ENCODE peak calls at places on chromosomes 6 and 20, in eight cellular contexts. B, I, L, K, H, W, X and G are unnamed samples.

GRCh38 chr20:49854190-49854875 is 41.7 kb downstream of the SLC9A8 start:
- DNase-seq in B (no peak), I (no peak), L (no peak), K (no peak), H (no peak), W (no peak), X (no peak), G (no peak)

GRCh38 chr6:170393807-170394399 is 87.3 kb downstream of the FAM120B start:
- DNase-seq in B (no peak), I (no peak), L (no peak), K (no peak), H (no peak), W (no peak), X (no peak), G (no peak)

GRCh38 chr6:27592481-27593199 is 119.7 kb upstream of the ZNF184 start:
- DNase-seq in B (no peak), I (no peak), L (peak; percentile 81), K (no peak), H (no peak), W (no peak), X (peak; percentile 77), G (no peak)

GRCh38 chr20:63530788-63531160 is 6.4 kb downstream of the PTK6 start:
- DNase-seq in B (no peak), I (no peak), L (no peak), K (no peak), H (no peak), W (no peak), X (no peak), G (no peak)

GRCh38 chr6:3015144-3015543 is 15.4 kb downstream of the NQO2 start:
- DNase-seq in B (no peak), I (no peak), L (no peak), K (no peak), H (no peak), W (no peak), X (no peak), G (no peak)

GRCh38 chr6:2237001-2237400 is 8.4 kb downstream of the GMDS start:
- DNase-seq in B (no peak), I (no peak), L (peak; percentile 82), K (no peak), H (no peak), W (no peak), X (peak; percentile 69), G (peak; percentile 92)

GRCh38 chr6:36924131-36924530 is 30.4 kb upstream of the PI16 start:
- DNase-seq in B (no peak), I (no peak), L (no peak), K (no peak), H (no peak), W (peak; percentile 41), X (no peak), G (no peak)

GRCh38 chr6:35552285-35552917 is 39.7 kb upstream of the TULP1 start:
- DNase-seq in B (peak; percentile 68), I (peak; percentile 51), L (no peak), K (peak; percentile 61), H (no peak), W (peak; percentile 71), X (peak; percentile 39), G (no peak)

GRCh38 chr6:52566201-52566600 is 10.7 kb downstream of the TRAM2 start:
- DNase-seq in B (no peak), I (no peak), L (no peak), K (no peak), H (no peak), W (peak; percentile 65), X (no peak), G (no peak)

GRCh38 chr20:54062812-54063280 is 7.5 kb downstream of the BCAS1 start:
- DNase-seq in B (no peak), I (no peak), L (no peak), K (no peak), H (no peak), W (peak; percentile 10), X (peak; percentile 26), G (no peak)

GRCh38 chr6:107489636-107490567 is at the start of gene SOBP:
- DNase-seq in B (peak; percentile 66), I (peak; percentile 55), L (no peak), K (peak; percentile 26), H (peak; percentile 87), W (peak; percentile 84), X (no peak), G (no peak)

GRCh38 chr6:10733151-10733715 is 10.4 kb downstream of the TMEM14C start:
- DNase-seq in B (peak; percentile 73), I (no peak), L (no peak), K (no peak), H (no peak), W (no peak), X (no peak), G (peak; percentile 92)

GRCh38 chr6:30615958-30616810 is 859 bp downstream of the PPP1R10 start:
- DNase-seq in B (peak; percentile 64), I (no peak), L (no peak), K (no peak), H (no peak), W (peak; percentile 44), X (no peak), G (no peak)

GRCh38 chr6:20056350-20056992 is 155.8 kb downstream of the MBOAT1 start:
- DNase-seq in B (no peak), I (no peak), L (peak; percentile 12), K (no peak), H (no peak), W (no peak), X (peak; percentile 16), G (peak; percentile 55)

GRCh38 chr6:82078286-82078908 is 169.1 kb downstream of the IBTK start:
- DNase-seq in B (no peak), I (no peak), L (no peak), K (no peak), H (no peak), W (no peak), X (no peak), G (no peak)

GRCh38 chr20:17177341-17177740 is 49.5 kb upstream of the PCSK2 start:
- DNase-seq in B (no peak), I (no peak), L (no peak), K (no peak), H (no peak), W (no peak), X (no peak), G (no peak)

DNA sequence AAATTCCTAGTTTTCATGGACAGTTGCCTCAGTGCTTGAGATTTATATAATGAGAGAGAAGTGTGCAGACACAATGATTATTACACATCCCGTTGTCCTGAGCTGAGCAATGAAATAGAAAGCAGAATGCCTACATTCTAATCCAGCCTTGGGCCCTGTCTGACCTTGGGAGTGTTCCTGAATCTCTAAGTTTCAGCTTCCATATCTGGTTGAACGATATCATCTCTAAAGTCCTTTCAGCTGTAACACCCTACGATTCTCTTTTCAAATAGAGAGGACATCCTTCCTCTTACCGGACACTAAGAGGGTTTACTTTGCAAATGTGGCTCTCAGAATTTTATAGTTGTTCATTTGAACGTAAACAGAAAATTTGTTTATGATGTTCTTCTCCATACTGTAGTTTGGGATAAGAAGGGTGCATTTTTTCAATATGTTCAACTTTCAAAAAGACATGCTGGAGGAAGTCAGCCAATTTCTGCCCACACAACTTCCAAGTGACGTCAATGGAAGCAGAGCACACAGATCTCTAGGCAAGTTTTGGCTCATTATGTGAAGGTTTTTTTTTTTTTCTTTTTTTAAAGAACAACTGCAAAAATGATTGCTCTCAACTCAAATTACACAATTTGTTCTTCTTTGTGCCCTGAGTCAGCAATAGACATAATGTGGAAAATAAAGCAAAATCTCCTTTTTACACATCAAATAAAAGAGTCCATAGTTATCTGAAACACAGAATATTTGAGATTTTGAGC is 50.4 kb downstream of the PDE7B start:
- DNase-seq in B (no peak), I (no peak), L (no peak), K (no peak), H (no peak), W (no peak), X (peak; percentile 65), G (peak; percentile 89)
- H3K4me3 ChIP-seq in B (no peak overlapping the region), I (no peak overlapping the region), L (no peak overlapping the region), K (no peak overlapping the region), H (peak overlapping the region; percentile 21), W (no peak overlapping the region), X (no peak overlapping the region), G (no peak overlapping the region)

GRCh38 chr20:25355191-25355590 is 35.4 kb downstream of the ABHD12 start:
- DNase-seq in B (no peak), I (no peak), L (no peak), K (no peak), H (no peak), W (no peak), X (no peak), G (no peak)

GRCh38 chr20:25355866-25356265 is 34.8 kb downstream of the ABHD12 start:
- DNase-seq in B (no peak), I (no peak), L (no peak), K (no peak), H (no peak), W (no peak), X (no peak), G (no peak)

GRCh38 chr20:25353368-25353753 is 37.3 kb downstream of the ABHD12 start:
- DNase-seq in B (no peak), I (no peak), L (no peak), K (no peak), H (no peak), W (no peak), X (no peak), G (no peak)

GRCh38 chr20:25353754-25354705 is 36.6 kb downstream of the ABHD12 start:
- DNase-seq in B (no peak), I (no peak), L (no peak), K (no peak), H (no peak), W (no peak), X (no peak), G (no peak)

GRCh38 chr20:25356294-25356933 is 34.2 kb downstream of the ABHD12 start:
- DNase-seq in B (no peak), I (no peak), L (no peak), K (peak; percentile 45), H (no peak), W (no peak), X (no peak), G (no peak)
- H3K4me3 ChIP-seq in B (no peak overlapping the region), I (no peak overlapping the region), L (no peak overlapping the region), K (no peak overlapping the region), H (no peak overlapping the region), W (no peak overlapping the region), X (no peak overlapping the region), G (no peak overlapping the region)

DNA sequence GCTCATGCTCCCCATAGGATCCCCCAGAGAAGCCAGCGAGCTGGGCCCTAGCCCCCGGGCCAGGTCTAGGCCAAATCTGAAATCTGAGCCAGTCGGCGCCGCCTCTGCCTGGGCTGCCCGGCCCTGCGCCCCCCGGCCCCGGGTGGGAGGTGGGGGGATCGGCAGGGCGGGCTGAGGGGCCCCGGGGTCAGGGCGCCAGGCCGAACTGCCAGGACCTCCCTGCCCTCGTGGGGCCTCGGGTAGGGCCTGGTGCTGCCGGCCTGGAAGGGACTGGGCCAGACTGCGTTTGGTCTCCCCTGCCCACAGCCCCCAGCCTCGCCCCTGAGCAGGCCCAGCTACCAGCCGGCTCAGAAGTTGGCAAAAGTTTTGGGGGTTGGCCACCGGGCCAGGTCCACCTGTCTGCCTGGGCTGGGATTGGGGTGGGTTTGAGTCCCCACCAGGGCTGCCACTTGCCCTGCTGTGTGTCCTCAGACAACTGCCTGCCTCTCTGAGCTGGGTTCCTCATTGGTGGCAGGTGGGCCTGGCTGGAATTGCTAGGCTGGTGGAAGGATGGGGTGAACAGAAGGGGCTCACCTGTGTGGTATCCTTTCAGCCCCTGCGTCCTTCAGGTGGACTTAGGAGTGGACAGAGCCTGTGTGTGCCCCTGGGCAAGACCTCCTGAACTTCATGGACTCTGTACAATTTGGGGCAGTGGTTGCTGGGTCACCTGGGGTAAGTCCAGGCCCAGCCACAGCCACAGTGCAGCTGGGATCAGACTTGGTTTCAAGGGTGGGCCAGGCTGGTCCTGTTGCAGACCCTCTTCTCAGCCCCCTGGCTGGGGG is 796 bp downstream of the SRC start:
- DNase-seq in B (no peak), I (no peak), L (no peak), K (no peak), H (no peak), W (no peak), X (no peak), G (no peak)
- H3K4me3 ChIP-seq in B (no peak overlapping the region), I (peak overlapping the region; percentile 64), L (peak overlapping the region; percentile 65), K (peak overlapping the region; percentile 53), H (peak overlapping the region; percentile 67), W (peak overlapping the region; percentile 60), X (peak overlapping the region; percentile 59), G (peak overlapping the region; percentile 52)

GRCh38 chr20:4513720-4514119 is 208.0 kb upstream of the PRND start:
- DNase-seq in B (no peak), I (no peak), L (peak; percentile 26), K (no peak), H (no peak), W (no peak), X (peak; percentile 57), G (peak; percentile 85)
- H3K4me3 ChIP-seq in B (no peak overlapping the region), I (no peak overlapping the region), L (no peak overlapping the region), K (no peak overlapping the region), H (no peak overlapping the region), W (no peak overlapping the region), X (no peak overlapping the region), G (no peak overlapping the region)